ENCODE peak calls at places on chromosomes 5 and 9, in four cellular contexts. Q is ureter, Y is EL, K is NAMALWA. P is an unnamed sample.

GRCh38 chr9:97109194-97109811 is 70.4 kb upstream of the CTSV start:
- DNase-seq in Q (no peak), Y (peak; percentile 50), K (peak; percentile 63), P (peak; percentile 7)

GRCh38 chr9:130874783-130875182 is 21.8 kb downstream of the QRFP start:
- DNase-seq in Q (no peak), Y (no peak), K (no peak), P (no peak)

GRCh38 chr9:89919171-89919681 is 314.4 kb downstream of the GADD45G start:
- DNase-seq in Q (no peak), Y (no peak), K (peak; percentile 46), P (no peak)

GRCh38 chr9:35636135-35636876 is 14.4 kb downstream of the SIT1 start:
- DNase-seq in Q (no peak), Y (no peak), K (peak; percentile 78), P (no peak)

GRCh38 chr5:83256091-83256775 is 178.9 kb downstream of the XRCC4 start:
- DNase-seq in Q (no peak), Y (no peak), K (no peak), P (no peak)

GRCh38 chr5:99815-100214 is 7.8 kb downstream of the PLEKHG4B start:
- DNase-seq in Q (no peak), Y (no peak), K (no peak), P (no peak)

GRCh38 chr5:84181093-84181492 is 203.6 kb downstream of the EDIL3 start:
- DNase-seq in Q (no peak), Y (no peak), K (no peak), P (peak; percentile 2)

GRCh38 chr9:129458155-129458661 is 162.7 kb downstream of the C9orf50 start:
- DNase-seq in Q (no peak), Y (no peak), K (peak; percentile 81), P (no peak)

GRCh38 chr9:127388037-127388855 is 8.7 kb upstream of the SLC2A8 start:
- DNase-seq in Q (no peak), Y (peak; percentile 98), K (no peak), P (peak; percentile 91)

GRCh38 chr9:136017813-136018190 is 56.6 kb upstream of the UBAC1 start:
- DNase-seq in Q (no peak), Y (no peak), K (no peak), P (no peak)

GRCh38 chr5:68220914-68221313 is 5.4 kb downstream of the PIK3R1 start:
- DNase-seq in Q (no peak), Y (no peak), K (no peak), P (no peak)

GRCh38 chr5:41524174-41524573 is 13.8 kb upstream of the PLCXD3 start:
- DNase-seq in Q (no peak), Y (no peak), K (peak; percentile 36), P (no peak)

GRCh38 chr9:100466171-100466827 is 6.7 kb upstream of the TMEFF1 start:
- DNase-seq in Q (no peak), Y (no peak), K (no peak), P (no peak)

GRCh38 chr9:116899337-116900006 is 212.4 kb downstream of the TRIM32 start:
- DNase-seq in Q (no peak), Y (peak; percentile 71), K (no peak), P (no peak)

GRCh38 chr9:81791076-81791475 is 101.7 kb upstream of the TLE1 start:
- DNase-seq in Q (no peak), Y (no peak), K (no peak), P (no peak)

GRCh38 chr5:16593630-16594029 is 23.2 kb downstream of the RETREG1 start:
- DNase-seq in Q (no peak), Y (no peak), K (no peak), P (peak; percentile 48)

GRCh38 chr5:139378941-139379361 is 4.1 kb downstream of the SLC23A1 start:
- DNase-seq in Q (no peak), Y (no peak), K (no peak), P (no peak)

GRCh38 chr5:146426853-146427618 is 20.1 kb upstream of the TCERG1 start:
- DNase-seq in Q (no peak), Y (peak; percentile 55), K (peak; percentile 68), P (peak; percentile 69)

GRCh38 chr9:128304151-128304970 is 17.9 kb downstream of the TRUB2 start:
- DNase-seq in Q (no peak), Y (no peak), K (no peak), P (peak; percentile 11)

GRCh38 chr5:150609843-150610584 is 30.4 kb upstream of the SYNPO start:
- DNase-seq in Q (peak; percentile 61), Y (no peak), K (no peak), P (no peak)

GRCh38 chr9:122219856-122220672 is 8.7 kb downstream of the LHX6 start:
- DNase-seq in Q (no peak), Y (no peak), K (no peak), P (no peak)

GRCh38 chr9:4334439-4334838 is 34.6 kb upstream of the GLIS3 start:
- DNase-seq in Q (peak; percentile 67), Y (no peak), K (peak; percentile 11), P (no peak)

GRCh38 chr9:133149130-133150015 is 14.3 kb downstream of the GBGT1 start:
- DNase-seq in Q (peak; percentile 90), Y (peak; percentile 90), K (peak; percentile 96), P (peak; percentile 97)

GRCh38 chr5:757346-757930 is 27.1 kb downstream of the ZDHHC11B start:
- DNase-seq in Q (peak; percentile 57), Y (no peak), K (no peak), P (no peak)

GRCh38 chr9:14238044-14238443 is 75.9 kb downstream of the NFIB start:
- DNase-seq in Q (no peak), Y (peak; percentile 42), K (no peak), P (no peak)

GRCh38 chr5:68369436-68370125 is 154.0 kb downstream of the PIK3R1 start:
- DNase-seq in Q (no peak), Y (no peak), K (no peak), P (no peak)

P was measured in AG08395.